ENCODE peak calls at places on chromosomes 11 and 22, in seven cellular contexts. E is GM23338, C is PC-3, V is iris pigment epithelial cell, G is EH, Y is HTR-8/SVneo, T is NCI-H1417. L is an unnamed sample.

GRCh38 chr11:63613517-63614135 is 607 bp downstream of the PLAAT3 start:
- DNase-seq in E (peak; percentile 78), C (peak; percentile 34), V (no peak), G (peak; percentile 32), Y (peak; percentile 54), T (peak; percentile 54), L (peak; percentile 79)

GRCh38 chr11:65650547-65651338 is 12.0 kb downstream of the RELA start:
- DNase-seq in E (peak; percentile 40), C (no peak), V (no peak), G (no peak), Y (no peak), T (no peak), L (no peak)

GRCh38 chr11:45092901-45093760 is 53.3 kb upstream of the PRDM11 start:
- DNase-seq in E (no peak), C (peak; percentile 91), V (peak; percentile 54), G (peak; percentile 69), Y (no peak), T (no peak), L (no peak)

GRCh38 chr22:43891360-43892182 is at the start of gene PNPLA5:
- DNase-seq in E (peak; percentile 90), C (no peak), V (peak; percentile 26), G (no peak), Y (no peak), T (no peak), L (no peak)

GRCh38 chr22:47783433-47784366 is 1021.2 kb downstream of the TBC1D22A start:
- DNase-seq in E (no peak), C (no peak), V (no peak), G (no peak), Y (no peak), T (no peak), L (no peak)

GRCh38 chr22:49767355-49768062 is 60.2 kb downstream of the BRD1 start:
- DNase-seq in E (peak; percentile 82), C (peak; percentile 59), V (peak; percentile 62), G (peak; percentile 61), Y (peak; percentile 35), T (no peak), L (peak; percentile 56)

GRCh38 chr11:36095716-36096115 is 151.9 kb downstream of the LDLRAD3 start:
- DNase-seq in E (no peak), C (no peak), V (peak; percentile 72), G (no peak), Y (no peak), T (no peak), L (no peak)

GRCh38 chr11:113885897-113886296 is 10.5 kb upstream of the USP28 start:
- DNase-seq in E (no peak), C (peak; percentile 58), V (no peak), G (no peak), Y (no peak), T (no peak), L (no peak)

GRCh38 chr11:10796191-10796590 is 12.5 kb downstream of the EIF4G2 start:
- DNase-seq in E (no peak), C (no peak), V (no peak), G (no peak), Y (no peak), T (no peak), L (no peak)

GRCh38 chr22:23223566-23224317 is 43.4 kb downstream of the BCR start:
- DNase-seq in E (no peak), C (no peak), V (no peak), G (no peak), Y (no peak), T (no peak), L (peak; percentile 12)

GRCh38 chr22:32612834-32613233 is 138.2 kb downstream of the FBXO7 start:
- DNase-seq in E (no peak), C (no peak), V (no peak), G (no peak), Y (no peak), T (no peak), L (no peak)

GRCh38 chr11:27397619-27398412 is 34.8 kb upstream of the CCDC34 start:
- DNase-seq in E (no peak), C (no peak), V (peak; percentile 36), G (no peak), Y (no peak), T (no peak), L (peak; percentile 50)

GRCh38 chr11:13942908-13943505 is 19.5 kb upstream of the SPON1 start:
- DNase-seq in E (no peak), C (peak; percentile 74), V (peak; percentile 30), G (peak; percentile 80), Y (peak; percentile 21), T (no peak), L (no peak)

L was measured in HT-29.